ENCODE peak calls at places on chromosomes 16 and 17, in ten cellular contexts. X, C, L, Y, N, B, S, D, Q and G are unnamed samples.
A peak's percentile ranks its signal among the peaks of the same experiment; 100 is the strongest.

GRCh38 chr17:47203984-47204721 is 5.0 kb upstream of the MYL4 start:
- DNase-seq in X (no peak), C (no peak), L (no peak), Y (peak; percentile 29), N (no peak), B (no peak), S (no peak), D (no peak), Q (peak; percentile 64), G (no peak)

GRCh38 chr17:10247806-10248334 is 49.5 kb upstream of the GAS7 start:
- DNase-seq in X (no peak), C (no peak), L (no peak), Y (no peak), N (no peak), B (no peak), S (no peak), D (no peak), Q (no peak), G (no peak)

GRCh38 chr17:39715375-39716072 is 14.8 kb downstream of the MIEN1 start:
- DNase-seq in X (no peak), C (no peak), L (no peak), Y (no peak), N (no peak), B (no peak), S (no peak), D (no peak), Q (no peak), G (no peak)

GRCh38 chr17:79041041-79041570 is 17.1 kb downstream of the C1QTNF1 start:
- DNase-seq in X (no peak), C (no peak), L (no peak), Y (no peak), N (no peak), B (no peak), S (no peak), D (no peak), Q (no peak), G (no peak)

GRCh38 chr17:81731271-81731670 is 19.2 kb downstream of the SLC25A10 start:
- DNase-seq in X (no peak), C (no peak), L (no peak), Y (no peak), N (no peak), B (no peak), S (no peak), D (no peak), Q (peak; percentile 49), G (no peak)

GRCh38 chr16:79169239-79169638 is 431.3 kb downstream of the MAF start:
- DNase-seq in X (no peak), C (no peak), L (no peak), Y (no peak), N (no peak), B (no peak), S (peak; percentile 85), D (no peak), Q (no peak), G (no peak)

GRCh38 chr17:57879437-57880085 is 29.7 kb upstream of the MRPS23 start:
- DNase-seq in X (no peak), C (peak; percentile 82), L (no peak), Y (no peak), N (no peak), B (no peak), S (peak; percentile 87), D (no peak), Q (no peak), G (peak; percentile 55)

GRCh38 chr17:47649972-47650524 is 329 bp downstream of the KPNB1 start:
- DNase-seq in X (no peak), C (no peak), L (no peak), Y (peak; percentile 41), N (peak; percentile 4), B (no peak), S (no peak), D (peak; percentile 76), Q (no peak), G (no peak)

GRCh38 chr16:24983521-24983920 is 31.6 kb downstream of the ARHGAP17 start:
- DNase-seq in X (no peak), C (no peak), L (no peak), Y (no peak), N (no peak), B (no peak), S (no peak), D (no peak), Q (no peak), G (no peak)

GRCh38 chr17:44628234-44629188 is 27.8 kb upstream of the MEIOC start:
- DNase-seq in X (peak; percentile 75), C (no peak), L (peak; percentile 95), Y (no peak), N (no peak), B (no peak), S (peak; percentile 97), D (no peak), Q (no peak), G (peak; percentile 87)